ENCODE peak calls at places on chromosome 20, in eight cellular contexts. Z, M, L, F, E, K, Q and P are unnamed samples.

GRCh38 chr20:59073582-59073981 is 31.0 kb upstream of the PRELID3B start:
- DNase-seq in F (no peak), L (no peak), E (no peak), Q (no peak), K (no peak), Z (no peak), M (no peak), P (no peak)

GRCh38 chr20:60262967-60263603 is 304.9 kb downstream of the CDH26 start:
- DNase-seq in F (peak; percentile 26), M (no peak), E (no peak), Z (no peak), K (peak; percentile 58), L (no peak), Q (no peak), P (peak; percentile 2)

GRCh38 chr20:25372584-25373336 is 17.9 kb downstream of the ABHD12 start:
- DNase-seq in E (no peak), F (no peak), Z (peak; percentile 95), K (no peak), M (no peak), L (no peak), Q (no peak), P (no peak)

GRCh38 chr20:52936368-52936986 is 35.7 kb upstream of the TSHZ2 start:
- DNase-seq in F (no peak), K (no peak), L (no peak), M (no peak), E (no peak), Q (no peak), Z (no peak), P (no peak)

GRCh38 chr20:42018979-42019378 is 400.8 kb upstream of the CHD6 start:
- DNase-seq in F (no peak), Q (peak; percentile 42), M (no peak), L (no peak), E (no peak), K (no peak), Z (no peak), P (no peak)

GRCh38 chr20:57434390-57434700 is 43.1 kb downstream of the RBM38 start:
- DNase-seq in L (no peak), F (no peak), E (no peak), Z (no peak), Q (no peak), M (no peak), K (no peak), P (no peak)

GRCh38 chr20:38601216-38602184 is at the start of gene ARHGAP40:
- DNase-seq in E (no peak), L (no peak), Q (no peak), Z (no peak), F (no peak), K (no peak), M (no peak), P (peak; percentile 42)

GRCh38 chr20:37071481-37071911 is 24.3 kb downstream of the RBL1 start:
- DNase-seq in K (peak; percentile 34), M (no peak), Z (peak; percentile 39), F (no peak), L (peak; percentile 81), E (no peak), Q (no peak), P (no peak)

GRCh38 chr20:38418509-38419204 is 16.5 kb downstream of the SNHG17 start:
- DNase-seq in L (no peak), Q (no peak), F (no peak), Z (peak; percentile 27), E (no peak), K (no peak), M (no peak), P (no peak)

GRCh38 chr20:60087563-60088105 is 129.4 kb downstream of the CDH26 start:
- DNase-seq in F (no peak), M (no peak), L (no peak), Z (no peak), Q (no peak), E (no peak), K (no peak), P (no peak)

GRCh38 chr20:4029505-4030467 is 14.4 kb upstream of the RNF24 start:
- DNase-seq in K (no peak), Z (no peak), Q (no peak), L (no peak), M (no peak), E (no peak), F (no peak), P (no peak)

GRCh38 chr20:19944772-19945459 is 72.2 kb upstream of the NAA20 start:
- DNase-seq in E (no peak), Z (peak; percentile 81), M (no peak), L (no peak), K (no peak), Q (no peak), F (peak; percentile 16), P (no peak)

GRCh38 chr20:5947276-5947675 is 3.1 kb downstream of the TRMT6 start:
- DNase-seq in Z (no peak), F (no peak), Q (no peak), E (peak; percentile 22), L (no peak), M (no peak), K (no peak), P (no peak)

GRCh38 chr20:48750941-48751620 is 76.7 kb downstream of the PREX1 start:
- DNase-seq in K (peak; percentile 56), F (no peak), L (no peak), E (peak; percentile 68), Z (peak; percentile 14), M (peak; percentile 80), Q (no peak), P (no peak)

GRCh38 chr20:61564628-61565027 is 312.6 kb downstream of the CDH4 start:
- DNase-seq in L (no peak), F (no peak), K (no peak), M (no peak), Q (no peak), E (no peak), Z (no peak), P (no peak)

GRCh38 chr20:5484926-5485325 is 168.2 kb upstream of the PROKR2 start:
- DNase-seq in E (no peak), L (no peak), Z (no peak), K (no peak), M (no peak), Q (no peak), F (no peak), P (no peak)

GRCh38 chr20:59151820-59152219 is 11.8 kb upstream of the ZNF831 start:
- DNase-seq in E (no peak), Q (no peak), F (no peak), M (no peak), Z (no peak), L (no peak), K (no peak), P (no peak)

GRCh38 chr20:31484001-31484400 is 8.9 kb downstream of the REM1 start:
- DNase-seq in M (no peak), L (no peak), F (no peak), Z (no peak), E (no peak), K (no peak), Q (no peak), P (no peak)

GRCh38 chr20:62378215-62378614 is 8.7 kb upstream of the RPS21 start:
- DNase-seq in F (no peak), M (no peak), Q (no peak), Z (no peak), L (no peak), E (no peak), K (no peak), P (no peak)